ENCODE peak calls at places on chromosomes 1 and 21, in five cellular contexts. V is K562, X is WTC11, I is H1, E is HepG2. P is an unnamed sample.

GRCh38 chr1:147771216-147772125 is 11.1 kb upstream of the GJA5 start:
- DNase-seq in X (no peak), I (no peak), V (no peak), E (no peak), P (no peak)

GRCh38 chr1:43350976-43351375 is 7.8 kb upstream of the CDC20 start:
- DNase-seq in X (no peak), I (no peak), E (no peak), V (no peak), P (no peak)

GRCh38 chr1:15417365-15417934 is 7.8 kb downstream of the EFHD2 start:
- DNase-seq in E (no peak), I (no peak), V (peak), X (no peak), P (no peak)

GRCh38 chr1:64948905-64949833 is 17.2 kb downstream of the JAK1 start:
- DNase-seq in E (no peak), I (no peak), X (no peak), V (no peak), P (no peak)

GRCh38 chr1:183164963-183165362 is 21.1 kb upstream of the LAMC2 start:
- DNase-seq in E (no peak), X (no peak), V (no peak), I (no peak), P (no peak)

GRCh38 chr1:154407021-154407865 is 2.1 kb downstream of the IL6R start:
- DNase-seq in I (no peak), E (no peak), V (no peak), X (no peak), P (peak)

GRCh38 chr1:97245682-97246081 is 524.1 kb downstream of the PTBP2 start:
- DNase-seq in I (no peak), E (no peak), X (no peak), V (no peak), P (no peak)

GRCh38 chr1:56204206-56204605 is 375.2 kb downstream of the PLPP3 start:
- DNase-seq in E (no peak), I (no peak), V (no peak), X (no peak), P (no peak)

GRCh38 chr1:68919070-68919469 is 422.2 kb upstream of the DEPDC1 start:
- DNase-seq in V (no peak), X (no peak), I (no peak), E (no peak), P (no peak)

GRCh38 chr21:37792046-37792445 is 124.2 kb downstream of the KCNJ6 start:
- DNase-seq in X (no peak), I (no peak), E (no peak), V (no peak), P (no peak)

GRCh38 chr21:43911015-43911934 is 46.3 kb downstream of the AGPAT3 start:
- DNase-seq in E (peak), V (no peak), I (no peak), X (no peak), P (no peak)

GRCh38 chr1:58964428-58964827 is 180.6 kb upstream of the JUN start:
- DNase-seq in E (no peak), V (no peak), X (no peak), I (no peak), P (no peak)

GRCh38 chr1:43359696-43360095 is 915 bp downstream of the CDC20 start:
- DNase-seq in E (no peak), X (no peak), V (no peak), I (no peak), P (no peak)

GRCh38 chr1:66951513-66951912 is 26.7 kb downstream of the MIER1 start:
- DNase-seq in V (no peak), I (no peak), E (no peak), X (no peak), P (no peak)

GRCh38 chr1:3885611-3886010 is 14.5 kb downstream of the C1orf174 start:
- DNase-seq in I (no peak), V (no peak), E (no peak), X (no peak), P (no peak)

DNA sequence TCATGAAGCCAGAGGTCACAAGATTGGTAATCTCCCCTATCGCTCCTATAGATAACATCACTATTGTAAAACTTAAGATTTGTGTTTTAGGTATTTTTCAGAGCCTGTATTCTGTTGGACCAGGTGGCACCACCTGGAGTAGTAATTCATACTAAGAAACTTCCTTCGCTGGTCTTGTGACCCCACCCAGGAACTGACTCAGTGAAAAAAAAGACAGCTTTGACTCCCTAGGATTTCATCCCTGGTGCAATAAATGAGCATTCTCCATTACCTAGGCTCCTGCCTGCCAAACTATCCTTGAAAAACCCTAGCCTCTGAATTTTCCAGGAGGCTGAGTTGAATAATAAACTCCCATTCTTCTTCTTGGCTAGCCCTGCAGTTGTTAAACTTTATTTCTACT is 10.6 kb upstream of the RGS18 start:
- DNase-seq in I (no peak), X (no peak), V (no peak), E (no peak), P (no peak)
- TF ChIP-seq ATF2 in I (no peak), X (no peak), V (no peak), E (no peak), P (no peak)

DNA sequence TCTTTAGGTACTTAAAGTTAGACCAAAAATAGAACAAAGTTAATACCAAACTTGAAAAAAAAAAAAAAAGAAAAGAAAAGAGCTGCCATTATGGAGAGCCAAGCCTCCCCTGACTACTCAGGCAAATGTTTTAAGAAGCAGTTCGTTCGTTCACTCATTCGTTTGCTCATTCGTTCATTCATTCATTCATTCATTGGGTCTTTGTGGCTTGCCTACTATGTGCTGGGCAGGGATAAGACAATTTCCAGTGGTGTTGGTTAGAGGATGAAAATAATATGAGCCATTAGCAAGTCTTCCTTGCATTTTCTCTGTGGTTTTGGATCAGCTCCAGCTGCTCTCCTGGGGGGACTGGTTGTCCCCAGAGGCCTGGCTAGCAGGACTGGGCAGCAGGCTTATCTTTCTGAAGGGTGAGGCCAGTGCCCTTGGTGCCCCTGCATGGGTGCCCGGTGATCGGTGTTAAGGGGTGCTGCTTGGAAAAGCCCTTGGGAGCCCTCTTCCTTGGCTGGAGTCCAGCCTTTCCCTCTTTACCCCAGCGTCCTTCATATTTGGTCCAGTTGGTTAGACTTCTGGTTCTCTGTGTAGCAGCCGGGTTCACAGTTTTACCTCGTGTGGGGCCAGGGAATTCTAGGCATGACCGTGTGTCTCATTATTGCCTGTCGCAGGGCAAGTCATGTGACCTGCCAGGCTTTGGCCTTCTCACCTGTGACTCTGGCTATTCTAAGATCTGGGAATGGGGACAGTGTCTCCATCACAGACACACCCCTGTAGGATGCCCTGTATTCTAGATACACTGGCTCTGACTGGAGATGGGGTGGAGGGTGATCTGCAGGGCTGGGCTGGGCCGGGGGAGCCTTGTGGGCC is 32.8 kb downstream of the LHX4 start:
- DNase-seq in E (no peak), I (no peak), V (no peak), X (no peak), P (no peak)
- TF ChIP-seq ATF2 in E (no peak), I (no peak), V (no peak), X (no peak), P (no peak)

DNA sequence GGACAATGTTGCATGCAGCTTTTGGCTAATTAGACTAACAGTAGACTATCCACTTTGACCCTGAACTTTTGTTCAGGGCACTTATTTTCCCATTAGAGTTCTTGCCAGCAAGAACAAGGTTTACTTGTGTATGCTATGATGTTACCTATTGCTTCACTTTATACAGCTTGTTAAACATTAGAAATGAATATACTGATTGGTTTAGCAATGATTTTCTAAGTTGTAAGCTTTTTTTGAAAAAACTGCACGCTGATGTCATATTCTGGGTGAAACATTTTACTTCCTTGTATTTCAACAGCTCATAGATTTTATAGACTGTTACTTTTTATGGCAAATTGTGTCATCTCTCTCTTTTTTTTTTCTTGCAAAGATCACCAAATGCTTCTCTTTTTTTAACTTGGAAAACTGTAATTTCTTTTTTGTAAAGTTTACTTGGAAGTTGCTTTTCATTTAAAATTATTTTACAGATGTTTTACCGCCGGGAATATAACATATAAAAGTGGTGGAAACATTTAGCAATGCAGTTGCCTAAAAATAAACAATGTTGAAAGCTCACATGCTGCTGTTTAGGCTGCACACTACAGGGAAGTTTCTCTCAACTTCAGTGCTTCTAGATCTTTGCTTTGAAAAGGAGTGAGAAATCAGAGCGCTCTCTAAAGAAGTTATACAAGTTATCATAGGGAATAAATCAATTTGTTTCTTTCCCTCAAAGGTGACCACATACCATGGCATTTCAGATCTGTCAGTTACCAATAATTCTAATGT is 215.3 kb upstream of the NFIA start:
- DNase-seq in V (no peak), I (no peak), E (no peak), X (no peak), P (no peak)
- TF ChIP-seq ATF2 in V (no peak), I (no peak), E (no peak), X (no peak), P (no peak)

GRCh38 chr1:54310439-54311328 is 95.5 kb downstream of the SSBP3 start:
- DNase-seq in I (no peak), V (peak), X (peak), E (peak), P (no peak)
- TF ChIP-seq ATF2 in I (peak), V (no peak), X (no peak), E (no peak), P (no peak)

GRCh38 chr1:232622981-232623380 is 7.0 kb downstream of the SIPA1L2 start:
- DNase-seq in I (peak), V (no peak), E (no peak), X (peak), P (no peak)
- TF ChIP-seq ATF2 in I (no peak), V (no peak), E (no peak), X (no peak), P (no peak)

GRCh38 chr1:203702130-203702577 is 62.8 kb upstream of the LAX1 start:
- DNase-seq in V (peak), E (peak), X (peak), I (peak), P (peak)
- TF ChIP-seq ATF2 in V (no peak), E (no peak), X (no peak), I (no peak), P (no peak)

DNA sequence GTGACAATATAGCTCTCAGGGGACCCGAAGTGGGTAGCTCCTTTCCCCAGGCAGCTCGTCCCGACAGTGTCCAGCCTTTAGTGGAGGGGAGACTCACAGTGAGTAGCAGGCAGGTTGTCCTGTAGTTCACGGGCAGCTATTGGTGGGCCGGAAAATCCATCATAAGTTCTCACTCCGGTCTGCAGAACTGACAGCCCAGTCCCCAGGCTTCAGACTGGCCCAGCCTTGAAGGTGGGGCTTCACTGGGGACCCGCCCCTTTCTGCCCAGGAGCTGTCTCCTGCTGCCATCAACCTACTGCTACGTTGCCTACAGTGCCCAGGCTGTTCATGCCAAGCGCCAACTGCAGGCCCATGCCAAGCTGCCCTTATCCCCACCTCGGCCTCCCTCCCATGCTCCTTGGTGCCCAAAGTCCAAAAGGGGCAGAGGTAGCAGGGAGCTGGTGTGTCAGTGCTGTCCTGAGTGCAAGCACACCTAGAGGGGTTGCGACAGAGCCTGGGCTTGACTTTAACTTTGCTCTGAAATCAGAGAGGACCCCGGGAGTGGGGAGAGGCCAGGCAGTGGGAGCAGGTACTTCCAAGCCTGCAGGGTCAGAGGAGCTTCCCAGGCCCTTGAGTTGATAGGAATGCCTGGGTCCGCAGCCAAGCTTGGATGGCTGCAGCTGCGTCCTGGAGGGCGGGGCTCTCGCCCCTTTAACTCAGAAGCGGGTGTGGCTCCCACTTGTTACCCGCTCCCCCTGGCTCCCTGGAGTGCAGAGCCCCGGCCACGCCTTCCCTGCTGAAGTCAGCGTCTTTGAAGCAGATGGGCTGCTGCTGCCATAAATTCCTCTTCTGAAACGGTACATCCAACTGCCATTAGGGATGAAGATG is 1144.3 kb upstream of the NCAM2 start:
- DNase-seq in E (no peak), V (peak), I (peak), X (peak), P (no peak)
- TF ChIP-seq ATF2 in E (no peak), V (no peak), I (no peak), X (no peak), P (no peak)

GRCh38 chr1:63134501-63135173 is 187.7 kb upstream of the FOXD3 start:
- DNase-seq in V (no peak), E (peak), I (no peak), X (no peak), P (no peak)

GRCh38 chr1:63129184-63129583 is 193.2 kb upstream of the FOXD3 start:
- DNase-seq in E (no peak), V (no peak), X (no peak), I (no peak), P (no peak)

GRCh38 chr1:63135801-63136200 is 186.6 kb upstream of the FOXD3 start:
- DNase-seq in X (no peak), V (no peak), I (no peak), E (no peak), P (no peak)

GRCh38 chr1:63135174-63135512 is 187.2 kb upstream of the FOXD3 start:
- DNase-seq in X (no peak), V (no peak), E (peak), I (no peak), P (no peak)
- TF ChIP-seq ATF2 in X (no peak), V (no peak), E (no peak), I (no peak), P (no peak)

P was measured in GM12878.